ENCODE peak calls at places on chromosomes 12 and 14, in eight cellular contexts. X, H, U, B, I, D, Y and O are unnamed samples.

GRCh38 chr14:79514700-79515099 is 696.6 kb downstream of the DIO2 start:
- DNase-seq in X (no peak), H (no peak), U (no peak), B (no peak), I (no peak), D (no peak), Y (peak; percentile 12), O (no peak)

GRCh38 chr14:104773505-104774452 is 20.8 kb downstream of the SIVA1 start:
- DNase-seq in X (no peak), H (no peak), U (peak; percentile 46), B (no peak), I (no peak), D (no peak), Y (no peak), O (no peak)

GRCh38 chr12:6423267-6424007 is 21.3 kb upstream of the CD27 start:
- DNase-seq in X (peak; percentile 63), H (peak; percentile 83), U (peak; percentile 84), B (peak; percentile 87), I (peak; percentile 76), D (no peak), Y (peak; percentile 87), O (peak; percentile 61)

GRCh38 chr12:44581642-44582242 is 294.4 kb downstream of the NELL2 start:
- DNase-seq in X (no peak), H (no peak), U (no peak), B (no peak), I (no peak), D (no peak), Y (no peak), O (no peak)

GRCh38 chr12:112182499-112182898 is 57.1 kb downstream of the TRAFD1 start:
- DNase-seq in X (peak; percentile 41), H (no peak), U (no peak), B (no peak), I (no peak), D (no peak), Y (no peak), O (no peak)

GRCh38 chr14:23094666-23095195 is at the start of gene ACIN1:
- DNase-seq in X (peak; percentile 100), H (peak; percentile 81), U (no peak), B (peak; percentile 71), I (peak; percentile 84), D (peak; percentile 97), Y (peak; percentile 73), O (peak; percentile 100)

GRCh38 chr12:4447151-4447550 is 1.5 kb upstream of the FGF6 start:
- DNase-seq in X (no peak), H (no peak), U (no peak), B (peak; percentile 10), I (no peak), D (no peak), Y (no peak), O (no peak)

GRCh38 chr12:70876952-70877351 is 43.6 kb downstream of the PTPRR start:
- DNase-seq in X (no peak), H (peak; percentile 72), U (no peak), B (no peak), I (peak; percentile 19), D (no peak), Y (no peak), O (no peak)

GRCh38 chr14:100302616-100303015 is 3.6 kb downstream of the SLC25A29 start:
- DNase-seq in X (no peak), H (no peak), U (peak; percentile 21), B (no peak), I (no peak), D (no peak), Y (no peak), O (no peak)

GRCh38 chr12:9870311-9870866 is 1.2 kb upstream of the CLEC2B start:
- DNase-seq in X (no peak), H (no peak), U (no peak), B (no peak), I (no peak), D (no peak), Y (no peak), O (no peak)

GRCh38 chr14:74394549-74394948 is 31.5 kb downstream of the SYNDIG1L start:
- DNase-seq in X (no peak), H (no peak), U (no peak), B (no peak), I (no peak), D (no peak), Y (no peak), O (no peak)

GRCh38 chr14:50602035-50602434 is 42.1 kb downstream of the ATL1 start:
- DNase-seq in X (no peak), H (no peak), U (no peak), B (no peak), I (no peak), D (no peak), Y (no peak), O (no peak)

GRCh38 chr12:11786638-11787365 is 137.3 kb downstream of the ETV6 start:
- DNase-seq in X (no peak), H (no peak), U (no peak), B (no peak), I (no peak), D (no peak), Y (no peak), O (no peak)

GRCh38 chr12:56682323-56682722 is 5.8 kb downstream of the PTGES3 start:
- DNase-seq in X (no peak), H (no peak), U (no peak), B (no peak), I (no peak), D (no peak), Y (no peak), O (no peak)

GRCh38 chr12:107607464-107608392 is 77.9 kb upstream of the PWP1 start:
- DNase-seq in X (peak; percentile 83), H (peak; percentile 58), U (peak; percentile 86), B (peak; percentile 78), I (peak; percentile 76), D (peak; percentile 68), Y (peak; percentile 56), O (peak; percentile 77)

DNA sequence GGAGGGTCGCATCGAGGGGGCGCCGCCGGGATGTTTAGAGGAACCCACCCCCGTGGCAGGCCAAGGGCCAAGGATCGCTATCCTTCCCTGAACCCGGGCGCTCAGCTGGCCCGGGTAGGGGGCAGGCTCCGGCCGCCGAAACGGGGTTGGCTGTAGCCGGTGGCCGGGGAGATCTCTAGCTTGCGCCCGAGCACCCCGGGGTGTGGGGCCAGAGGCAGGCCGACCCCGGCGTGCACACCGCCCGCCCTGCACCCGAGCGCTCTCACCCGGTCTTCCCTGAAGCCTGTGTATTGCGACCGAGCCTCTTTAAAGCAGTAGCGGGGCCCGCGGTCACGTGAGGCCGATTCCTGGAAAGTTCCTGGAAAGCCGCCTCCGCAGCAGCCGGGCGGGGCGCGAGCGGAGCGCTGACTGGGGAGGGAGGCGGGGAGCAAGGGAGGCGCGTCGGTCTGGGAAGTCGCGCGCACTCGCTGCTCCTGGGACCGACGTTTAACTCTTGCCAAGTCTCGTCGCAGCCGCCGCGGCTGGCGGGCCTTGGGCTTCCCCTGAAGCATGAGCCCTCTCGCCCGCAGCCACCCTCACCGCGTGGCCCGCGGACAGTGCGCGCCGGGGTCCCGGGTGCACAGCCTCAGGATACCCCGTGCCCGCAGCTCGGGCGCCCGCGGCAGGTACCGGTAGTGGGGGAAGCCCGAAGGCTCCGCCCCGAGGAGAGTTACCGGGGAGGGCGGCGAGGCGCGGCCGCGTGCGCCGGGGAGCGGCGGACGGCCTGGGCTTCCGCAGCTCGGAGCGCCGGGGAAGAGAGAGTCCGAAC is 1.7 kb upstream of the SOCS2 start:
- DNase-seq in X (peak; percentile 83), H (peak; percentile 97), U (peak; percentile 94), B (peak; percentile 95), I (peak; percentile 96), D (peak; percentile 64), Y (peak; percentile 60), O (peak; percentile 68)
- TF ChIP-seq CTCF in X (no peak), H (no peak), U (no peak), B (no peak), I (no peak), D (no peak), Y (no peak), O (no peak)

DNA sequence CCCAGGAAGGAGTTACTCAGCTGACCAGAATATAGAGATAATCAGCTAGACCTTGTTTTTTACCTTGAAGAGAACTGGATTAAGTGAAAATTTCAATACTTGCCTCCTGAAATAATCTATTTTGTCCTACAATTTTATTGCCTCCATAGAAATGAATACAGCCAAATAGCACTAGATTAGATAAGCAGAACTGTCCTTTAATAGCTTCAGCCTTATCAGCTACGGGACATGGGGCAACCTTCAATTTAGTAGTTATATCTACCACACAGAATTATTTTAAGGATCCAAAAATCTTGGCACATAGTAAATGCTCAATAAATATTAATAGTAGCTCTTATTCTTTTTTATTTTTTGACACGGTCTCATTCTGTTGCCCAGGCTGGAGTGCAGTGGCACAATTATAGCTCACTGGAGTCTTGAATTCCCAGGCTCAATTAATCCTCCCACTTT is 67.2 kb upstream of the PLEKHG3 start:
- DNase-seq in X (no peak), H (no peak), U (no peak), B (no peak), I (no peak), D (no peak), Y (no peak), O (no peak)
- TF ChIP-seq CTCF in X (peak; percentile 20), H (no peak), U (no peak), B (no peak), I (peak; percentile 65), D (no peak), Y (no peak), O (peak; percentile 1)

DNA sequence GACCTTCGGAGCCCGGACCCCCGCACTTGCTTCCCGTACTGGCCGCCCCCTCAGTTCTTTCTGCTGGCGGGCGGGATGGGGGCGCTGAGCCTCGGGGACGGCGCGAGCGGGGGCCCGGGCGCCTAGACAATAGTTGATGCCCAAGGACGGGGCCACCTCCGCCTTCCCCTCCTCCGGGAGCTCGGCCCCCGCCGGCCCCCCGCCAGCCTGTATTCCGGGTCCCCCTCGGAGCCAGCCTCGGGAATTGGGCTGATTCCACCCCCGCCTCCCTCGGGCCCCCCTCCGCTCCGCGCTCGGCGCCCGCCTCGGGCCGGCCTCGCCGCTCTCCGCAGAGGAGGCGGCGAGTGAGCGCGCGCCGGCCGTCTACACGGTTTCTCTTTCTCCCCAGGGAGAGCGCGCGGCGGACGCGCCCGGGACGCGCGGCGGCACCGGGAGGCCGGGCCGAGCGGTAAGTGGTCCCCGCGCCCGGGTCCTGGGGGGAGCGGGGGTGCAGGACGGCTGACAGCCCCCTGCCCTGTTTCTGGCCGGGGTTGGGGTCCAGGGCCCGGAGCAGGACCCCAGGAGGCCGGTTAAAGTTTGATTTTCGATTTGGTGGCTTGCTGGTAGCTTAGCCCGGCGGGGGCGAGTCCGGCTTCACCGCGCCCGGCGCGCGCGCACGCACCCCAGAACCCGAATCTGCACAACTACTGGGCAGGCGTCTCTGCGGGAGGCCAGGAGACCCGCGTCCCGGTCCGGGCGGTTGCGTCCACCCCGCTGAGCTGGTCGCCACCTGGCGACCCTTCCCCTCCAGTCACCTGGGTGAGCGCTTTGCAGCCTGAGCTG is 413.7 kb downstream of the PCNX1 start:
- DNase-seq in X (peak; percentile 49), H (peak; percentile 65), U (peak; percentile 72), B (peak; percentile 65), I (peak; percentile 61), D (peak; percentile 73), Y (no peak), O (peak; percentile 72)
- TF ChIP-seq CTCF in X (no peak), H (no peak), U (no peak), B (no peak), I (no peak), D (no peak), Y (no peak), O (no peak)

GRCh38 chr12:21252070-21252469 is 82.6 kb downstream of the SLCO1A2 start:
- DNase-seq in X (no peak), H (no peak), U (no peak), B (no peak), I (no peak), D (no peak), Y (no peak), O (no peak)

GRCh38 chr12:21248679-21249078 is 86.0 kb downstream of the SLCO1A2 start:
- DNase-seq in X (no peak), H (no peak), U (no peak), B (no peak), I (no peak), D (no peak), Y (peak; percentile 3), O (no peak)
- TF ChIP-seq CTCF in X (peak; percentile 61), H (no peak), U (no peak), B (no peak), I (no peak), D (no peak), Y (no peak), O (no peak)